ENCODE peak calls at places on chromosomes 11 and 22, in four cellular contexts. One of them, this sample, is unnamed.
A peak's percentile ranks its signal among the peaks of the same experiment; 100 is the strongest.

GRCh38 chr22:22061085-22062077 is 78.8 kb upstream of the TOP3B start:
- DNase-seq in right atrium auricular region: no peak
- DNase-seq in adrenal gland: no peak
- DNase-seq in CD4-positive, CD25-positive, alpha-beta regulatory T cell: no peak
- DNase-seq in this sample: no peak

GRCh38 chr11:19432370-19433163 is 191.8 kb upstream of the E2F8 start:
- DNase-seq in CD4-positive, CD25-positive, alpha-beta regulatory T cell: no peak
- DNase-seq in adrenal gland: no peak
- DNase-seq in right atrium auricular region: no peak
- DNase-seq in this sample: no peak

GRCh38 chr22:24775769-24776492 is 1.4 kb upstream of the PIWIL3 start:
- DNase-seq in CD4-positive, CD25-positive, alpha-beta regulatory T cell: no peak
- DNase-seq in right atrium auricular region: no peak
- DNase-seq in adrenal gland: no peak
- DNase-seq in this sample: no peak

GRCh38 chr22:40416636-40417035 is 46.2 kb downstream of the SGSM3 start:
- DNase-seq in right atrium auricular region: no peak
- DNase-seq in CD4-positive, CD25-positive, alpha-beta regulatory T cell: no peak
- DNase-seq in adrenal gland: no peak
- DNase-seq in this sample: no peak

GRCh38 chr11:126890561-126890960 is 110.0 kb downstream of the KIRREL3 start:
- DNase-seq in right atrium auricular region: no peak
- DNase-seq in CD4-positive, CD25-positive, alpha-beta regulatory T cell: no peak
- DNase-seq in adrenal gland: no peak
- DNase-seq in this sample: no peak

GRCh38 chr11:2210366-2211112 is 38.9 kb upstream of the TH start:
- DNase-seq in CD4-positive, CD25-positive, alpha-beta regulatory T cell: no peak
- DNase-seq in adrenal gland: no peak
- DNase-seq in right atrium auricular region: peak; percentile 30
- DNase-seq in this sample: no peak

GRCh38 chr11:9875402-9875801 is 211.5 kb downstream of the SWAP70 start:
- DNase-seq in right atrium auricular region: no peak
- DNase-seq in adrenal gland: no peak
- DNase-seq in CD4-positive, CD25-positive, alpha-beta regulatory T cell: no peak
- DNase-seq in this sample: no peak

GRCh38 chr11:75490221-75491181 is 35.2 kb downstream of the GDPD5 start:
- DNase-seq in right atrium auricular region: no peak
- DNase-seq in adrenal gland: no peak
- DNase-seq in CD4-positive, CD25-positive, alpha-beta regulatory T cell: no peak
- DNase-seq in this sample: peak; percentile 50

GRCh38 chr11:128226106-128226716 is 361.1 kb downstream of the ETS1 start:
- DNase-seq in CD4-positive, CD25-positive, alpha-beta regulatory T cell: no peak
- DNase-seq in right atrium auricular region: no peak
- DNase-seq in adrenal gland: no peak
- DNase-seq in this sample: no peak

GRCh38 chr11:46914363-46914762 is 4.0 kb downstream of the LRP4 start:
- DNase-seq in CD4-positive, CD25-positive, alpha-beta regulatory T cell: no peak
- DNase-seq in right atrium auricular region: no peak
- DNase-seq in adrenal gland: peak; percentile 80
- DNase-seq in this sample: no peak

GRCh38 chr11:81673001-81673400 is 1060.7 kb downstream of the FAM181B start:
- DNase-seq in CD4-positive, CD25-positive, alpha-beta regulatory T cell: no peak
- DNase-seq in right atrium auricular region: no peak
- DNase-seq in adrenal gland: no peak
- DNase-seq in this sample: no peak

GRCh38 chr11:62295504-62295903 is 3.4 kb downstream of the SCGB1D4 start:
- DNase-seq in CD4-positive, CD25-positive, alpha-beta regulatory T cell: no peak
- DNase-seq in adrenal gland: no peak
- DNase-seq in right atrium auricular region: no peak
- DNase-seq in this sample: no peak

GRCh38 chr11:73950869-73951710 is at the start of gene DNAJB13:
- DNase-seq in CD4-positive, CD25-positive, alpha-beta regulatory T cell: no peak
- DNase-seq in adrenal gland: peak; percentile 38
- DNase-seq in right atrium auricular region: no peak
- DNase-seq in this sample: peak; percentile 50

GRCh38 chr11:45475135-45475534 is 189.0 kb upstream of the SYT13 start:
- DNase-seq in adrenal gland: no peak
- DNase-seq in CD4-positive, CD25-positive, alpha-beta regulatory T cell: no peak
- DNase-seq in right atrium auricular region: no peak
- DNase-seq in this sample: no peak

GRCh38 chr11:78149646-78150045 is 10.2 kb upstream of the ALG8 start:
- DNase-seq in CD4-positive, CD25-positive, alpha-beta regulatory T cell: no peak
- DNase-seq in right atrium auricular region: no peak
- DNase-seq in adrenal gland: no peak
- DNase-seq in this sample: no peak

GRCh38 chr11:16350125-16350524 is 6.2 kb downstream of the SOX6 start:
- DNase-seq in CD4-positive, CD25-positive, alpha-beta regulatory T cell: no peak
- DNase-seq in right atrium auricular region: no peak
- DNase-seq in adrenal gland: no peak
- DNase-seq in this sample: no peak

GRCh38 chr11:16352707-16353106 is 3.6 kb downstream of the SOX6 start:
- DNase-seq in adrenal gland: no peak
- DNase-seq in right atrium auricular region: no peak
- DNase-seq in CD4-positive, CD25-positive, alpha-beta regulatory T cell: no peak
- DNase-seq in this sample: no peak

GRCh38 chr11:16347928-16348685 is 8.2 kb downstream of the SOX6 start:
- DNase-seq in right atrium auricular region: no peak
- DNase-seq in adrenal gland: no peak
- DNase-seq in CD4-positive, CD25-positive, alpha-beta regulatory T cell: no peak
- DNase-seq in this sample: no peak

GRCh38 chr11:16341853-16342252 is 14.5 kb downstream of the SOX6 start:
- DNase-seq in right atrium auricular region: no peak
- DNase-seq in adrenal gland: no peak
- DNase-seq in CD4-positive, CD25-positive, alpha-beta regulatory T cell: no peak
- DNase-seq in this sample: no peak

DNA sequence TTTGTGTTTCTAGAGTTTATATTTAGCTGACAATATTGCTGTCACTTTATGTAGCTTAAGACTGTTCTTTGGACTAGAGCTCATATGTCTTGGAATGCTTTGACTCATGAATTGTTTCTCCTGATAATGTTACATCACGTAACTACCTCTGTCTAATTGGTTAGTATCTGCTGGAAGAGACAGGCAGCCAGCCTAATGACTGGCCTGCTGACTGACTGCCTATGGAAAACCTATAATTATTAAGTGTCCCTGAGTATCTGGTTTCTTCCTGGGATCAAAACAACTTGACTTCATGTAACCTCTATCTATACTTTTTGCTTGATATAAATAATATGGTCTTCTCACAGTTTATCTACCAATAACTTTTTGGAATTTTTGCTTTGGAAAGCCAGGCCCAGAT is 9.4 kb downstream of the SOX6 start:
- DNase-seq in right atrium auricular region: no peak
- DNase-seq in adrenal gland: no peak
- DNase-seq in CD4-positive, CD25-positive, alpha-beta regulatory T cell: no peak
- DNase-seq in this sample: no peak
- H3K4me3 ChIP-seq in right atrium auricular region: no peak overlapping the region
- H3K4me3 ChIP-seq in adrenal gland: no peak overlapping the region
- H3K4me3 ChIP-seq in CD4-positive, CD25-positive, alpha-beta regulatory T cell: no peak overlapping the region
- H3K4me3 ChIP-seq in this sample: no peak overlapping the region

GRCh38 chr11:42806191-42806590 is 505.6 kb upstream of the API5 start:
- DNase-seq in adrenal gland: no peak
- DNase-seq in CD4-positive, CD25-positive, alpha-beta regulatory T cell: no peak
- DNase-seq in right atrium auricular region: no peak
- DNase-seq in this sample: no peak

GRCh38 chr11:42800041-42800440 is 511.8 kb upstream of the API5 start:
- DNase-seq in adrenal gland: no peak
- DNase-seq in CD4-positive, CD25-positive, alpha-beta regulatory T cell: no peak
- DNase-seq in right atrium auricular region: no peak
- DNase-seq in this sample: no peak

GRCh38 chr11:42802211-42802918 is 509.4 kb upstream of the API5 start:
- DNase-seq in adrenal gland: no peak
- DNase-seq in right atrium auricular region: no peak
- DNase-seq in CD4-positive, CD25-positive, alpha-beta regulatory T cell: no peak
- DNase-seq in this sample: no peak
- H3K27ac ChIP-seq in adrenal gland: no peak overlapping the region
- H3K27ac ChIP-seq in right atrium auricular region: no peak overlapping the region
- H3K27ac ChIP-seq in CD4-positive, CD25-positive, alpha-beta regulatory T cell: no peak overlapping the region
- H3K27ac ChIP-seq in this sample: no peak overlapping the region

GRCh38 chr22:43342347-43343261 is 568 bp downstream of the SCUBE1 start:
- DNase-seq in adrenal gland: no peak
- DNase-seq in CD4-positive, CD25-positive, alpha-beta regulatory T cell: no peak
- DNase-seq in right atrium auricular region: no peak
- DNase-seq in this sample: no peak
- H3K4me3 ChIP-seq in adrenal gland: peak overlapping the region; percentile 52
- H3K4me3 ChIP-seq in CD4-positive, CD25-positive, alpha-beta regulatory T cell: no peak overlapping the region
- H3K4me3 ChIP-seq in right atrium auricular region: peak overlapping the region; percentile 32
- H3K4me3 ChIP-seq in this sample: peak overlapping the region; percentile 49

GRCh38 chr11:72575533-72576170 is 98.6 kb downstream of the PDE2A start:
- DNase-seq in adrenal gland: no peak
- DNase-seq in CD4-positive, CD25-positive, alpha-beta regulatory T cell: no peak
- DNase-seq in right atrium auricular region: no peak
- DNase-seq in this sample: no peak
- H3K27ac ChIP-seq in adrenal gland: no peak overlapping the region
- H3K27ac ChIP-seq in CD4-positive, CD25-positive, alpha-beta regulatory T cell: no peak overlapping the region
- H3K27ac ChIP-seq in right atrium auricular region: no peak overlapping the region
- H3K27ac ChIP-seq in this sample: no peak overlapping the region

GRCh38 chr11:60459345-60459744 is 3.7 kb downstream of the MS4A1 start:
- DNase-seq in adrenal gland: no peak
- DNase-seq in right atrium auricular region: no peak
- DNase-seq in CD4-positive, CD25-positive, alpha-beta regulatory T cell: no peak
- DNase-seq in this sample: no peak
- H3K4me3 ChIP-seq in adrenal gland: no peak overlapping the region
- H3K4me3 ChIP-seq in right atrium auricular region: no peak overlapping the region
- H3K4me3 ChIP-seq in CD4-positive, CD25-positive, alpha-beta regulatory T cell: no peak overlapping the region
- H3K4me3 ChIP-seq in this sample: no peak overlapping the region

GRCh38 chr11:68106165-68106940 is 14.8 kb downstream of the CHKA start:
- DNase-seq in right atrium auricular region: no peak
- DNase-seq in adrenal gland: peak; percentile 78
- DNase-seq in CD4-positive, CD25-positive, alpha-beta regulatory T cell: no peak
- DNase-seq in this sample: no peak
- H3K27ac ChIP-seq in right atrium auricular region: no peak overlapping the region
- H3K27ac ChIP-seq in adrenal gland: peak overlapping the region; percentile 74
- H3K27ac ChIP-seq in CD4-positive, CD25-positive, alpha-beta regulatory T cell: no peak overlapping the region
- H3K27ac ChIP-seq in this sample: no peak overlapping the region